ENCODE peak calls at places on chromosomes 6 and 20, in ten cellular contexts. J, B, R, W, O, Z, Q, N, K and Y are unnamed samples.

GRCh38 chr6:118350881-118351430 is 197.1 kb upstream of the PLN start:
- DNase-seq in J (no peak), N (no peak), B (no peak), K (no peak), R (no peak), Z (no peak), Q (no peak), W (peak; percentile 61), O (no peak), Y (no peak)

GRCh38 chr20:20393207-20393606 is 25.3 kb downstream of the INSM1 start:
- DNase-seq in K (no peak), O (no peak), R (no peak), Z (no peak), W (peak; percentile 57), Q (no peak), B (no peak), J (no peak), N (no peak), Y (no peak)

GRCh38 chr6:119483936-119484335 is 134.4 kb upstream of the MAN1A1 start:
- DNase-seq in W (no peak), K (no peak), B (no peak), Z (no peak), O (no peak), R (no peak), J (no peak), N (no peak), Q (no peak), Y (no peak)

GRCh38 chr6:85455627-85456026 is 5.7 kb downstream of the NT5E start:
- DNase-seq in W (no peak), R (no peak), B (no peak), K (no peak), J (no peak), Z (no peak), Q (no peak), N (no peak), O (no peak), Y (no peak)

GRCh38 chr6:113361014-113361645 is 496.0 kb upstream of the MARCKS start:
- DNase-seq in W (peak; percentile 84), K (peak; percentile 44), J (no peak), Q (no peak), O (no peak), N (no peak), R (no peak), Z (no peak), B (no peak), Y (no peak)

GRCh38 chr20:58287638-58288037 is 21.9 kb upstream of the RAB22A start:
- DNase-seq in K (no peak), N (no peak), R (no peak), Z (no peak), J (no peak), W (no peak), O (no peak), Q (no peak), B (no peak), Y (no peak)

GRCh38 chr6:68639826-68640505 is 4.9 kb downstream of the ADGRB3 start:
- DNase-seq in O (no peak), R (no peak), W (peak; percentile 39), K (no peak), N (no peak), J (no peak), Q (no peak), B (no peak), Z (no peak), Y (no peak)

GRCh38 chr6:127192911-127193503 is 73.7 kb upstream of the RNF146 start:
- DNase-seq in R (no peak), K (no peak), B (no peak), O (no peak), Q (no peak), Z (no peak), W (peak; percentile 75), N (no peak), J (no peak), Y (no peak)

GRCh38 chr6:456358-456857 is 64.9 kb downstream of the IRF4 start:
- DNase-seq in J (no peak), K (no peak), N (no peak), O (no peak), R (no peak), B (no peak), Z (no peak), W (no peak), Q (no peak), Y (no peak)
- H3K9me3 ChIP-seq in J (no peaks in the 10 kb centered on the region), K (no peaks in the 10 kb centered on the region), N (no peaks in the 10 kb centered on the region), O (no peaks in the 10 kb centered on the region), R (no peaks in the 10 kb centered on the region), B (no peaks in the 10 kb centered on the region), Z (no peaks in the 10 kb centered on the region), W (no peaks in the 10 kb centered on the region), Q (peaks cover 7% of the 10 kb centered on the region), Y (no peaks in the 10 kb centered on the region)

GRCh38 chr20:56274156-56274555 is 25.6 kb downstream of the MC3R start:
- DNase-seq in J (no peak), B (no peak), Q (no peak), W (no peak), N (no peak), R (no peak), Z (no peak), K (no peak), O (no peak), Y (no peak)

GRCh38 chr20:56273491-56273890 is 25.0 kb downstream of the MC3R start:
- DNase-seq in O (no peak), N (no peak), B (no peak), Q (no peak), J (no peak), W (no peak), Z (no peak), K (no peak), R (no peak), Y (no peak)

GRCh38 chr20:56278205-56278604 is 29.7 kb downstream of the MC3R start:
- DNase-seq in K (no peak), N (no peak), W (no peak), Z (no peak), O (no peak), R (no peak), B (no peak), J (no peak), Q (no peak), Y (no peak)
- H3K9me3 ChIP-seq in K (no peaks in the 10 kb centered on the region), N (peaks cover 6% of the 10 kb centered on the region), W (peaks cover 3% of the 10 kb centered on the region), Z (no peaks in the 10 kb centered on the region), O (no peaks in the 10 kb centered on the region), R (no peaks in the 10 kb centered on the region), B (no peaks in the 10 kb centered on the region), J (no peaks in the 10 kb centered on the region), Q (no peaks in the 10 kb centered on the region), Y (no peaks in the 10 kb centered on the region)

GRCh38 chr6:168013250-168013915 is 15.9 kb downstream of the KIF25 start:
- DNase-seq in K (no peak), Z (no peak), J (no peak), W (no peak), N (peak; percentile 13), O (no peak), R (no peak), B (no peak), Q (no peak), Y (no peak)

GRCh38 chr6:168014406-168014959 is 17.0 kb downstream of the KIF25 start:
- DNase-seq in W (no peak), B (no peak), N (no peak), R (no peak), Q (no peak), K (no peak), J (no peak), Z (no peak), O (no peak), Y (no peak)

GRCh38 chr6:168009331-168009730 is 11.9 kb downstream of the KIF25 start:
- DNase-seq in K (no peak), W (no peak), N (no peak), Z (no peak), B (no peak), O (no peak), R (no peak), Q (no peak), J (no peak), Y (no peak)

GRCh38 chr6:168012431-168013249 is 15.2 kb downstream of the KIF25 start:
- DNase-seq in J (no peak), W (no peak), O (no peak), Q (no peak), R (no peak), K (no peak), N (peak; percentile 44), B (no peak), Z (no peak), Y (no peak)

GRCh38 chr6:168011291-168011690 is 13.8 kb downstream of the KIF25 start:
- DNase-seq in K (no peak), W (no peak), O (no peak), Z (no peak), J (no peak), Q (no peak), R (no peak), B (no peak), N (no peak), Y (no peak)
- H3K9me3 ChIP-seq in K (peaks cover 2% of the 10 kb centered on the region), W (peaks cover 74% of the 10 kb centered on the region), O (peaks cover 15% of the 10 kb centered on the region), Z (no peaks in the 10 kb centered on the region), J (peaks cover 27% of the 10 kb centered on the region), Q (peaks cover 41% of the 10 kb centered on the region), R (no peaks in the 10 kb centered on the region), B (no peaks in the 10 kb centered on the region), N (peaks cover 34% of the 10 kb centered on the region), Y (peaks cover 7% of the 10 kb centered on the region)

GRCh38 chr20:35292504-35293285 is 470 bp upstream of the FAM83C start:
- DNase-seq in N (no peak), W (no peak), O (no peak), Z (no peak), R (no peak), B (peak; percentile 16), J (no peak), Q (no peak), K (no peak), Y (no peak)

GRCh38 chr20:35288325-35289060 is 3.7 kb downstream of the FAM83C start:
- DNase-seq in K (no peak), W (no peak), N (no peak), O (no peak), Q (no peak), R (no peak), J (no peak), B (peak; percentile 58), Z (no peak), Y (no peak)

GRCh38 chr20:35290887-35291417 is 1.3 kb downstream of the FAM83C start:
- DNase-seq in R (no peak), Z (no peak), B (peak; percentile 48), Q (no peak), N (no peak), O (no peak), J (no peak), W (no peak), K (no peak), Y (no peak)

GRCh38 chr20:35291654-35292503 is at the start of gene FAM83C:
- DNase-seq in J (no peak), R (no peak), N (no peak), K (no peak), W (no peak), Z (no peak), Q (no peak), B (peak; percentile 58), O (no peak), Y (no peak)

DNA sequence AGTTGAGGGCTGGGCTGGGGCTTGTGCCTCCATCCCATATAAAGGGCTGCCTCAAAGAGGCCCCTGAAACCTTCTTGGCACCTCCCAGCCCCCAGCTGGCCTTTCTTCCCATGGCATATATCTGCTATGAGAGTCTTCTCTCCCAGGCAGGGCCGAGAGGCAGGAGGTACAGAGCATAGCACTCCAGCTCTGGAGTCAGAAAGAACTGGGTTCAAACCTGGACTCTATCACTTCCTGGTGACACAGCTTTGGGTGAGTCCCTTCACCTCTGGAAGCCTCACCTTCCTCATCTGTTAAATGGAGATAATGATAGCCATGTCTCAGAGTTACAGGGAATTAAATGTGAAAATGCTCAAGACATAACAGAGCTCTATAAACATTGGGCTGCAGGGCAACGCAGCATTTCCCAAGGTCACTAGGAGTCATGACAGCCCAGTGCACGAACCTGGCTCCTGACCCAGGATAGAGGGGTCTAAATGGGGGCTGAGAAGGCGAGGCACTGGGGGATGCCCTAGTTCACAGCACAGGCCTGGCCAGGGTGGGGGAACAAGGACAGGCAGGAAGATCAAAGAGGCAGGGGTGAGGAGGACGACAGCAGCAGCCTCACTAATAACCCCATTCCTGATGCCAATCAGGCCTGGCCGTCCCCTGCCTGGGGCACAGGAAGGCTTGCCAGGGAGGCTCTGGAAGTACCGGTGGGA is 1.9 kb downstream of the FAM83C start:
- DNase-seq in J (no peak), W (no peak), R (no peak), O (no peak), Z (no peak), Q (no peak), N (no peak), K (no peak), B (peak; percentile 12), Y (no peak)
- H3K9me3 ChIP-seq in J (no peaks in the 10 kb centered on the region), W (no peaks in the 10 kb centered on the region), R (no peaks in the 10 kb centered on the region), O (no peaks in the 10 kb centered on the region), Z (no peaks in the 10 kb centered on the region), Q (no peaks in the 10 kb centered on the region), N (no peaks in the 10 kb centered on the region), K (no peaks in the 10 kb centered on the region), B (no peaks in the 10 kb centered on the region), Y (no peaks in the 10 kb centered on the region)